ENCODE peak calls at places on chromosomes 6 and 20, in eight cellular contexts. T is non-pigmented ciliary epithelial cell; A is fibroblast of lung; U is stimulated activated naive B cell treated with anti-CD40 and anti-IgM and Interleukin-4, amounts not matched to agents 10 μg/mL and 1 μg/mL and 100 μg/mL, for 72 hours; H is tibial nerve; Q is NCI-H1092; M is hypothalamus; Z is iris pigment epithelial cell. L is an unnamed sample.

GRCh38 chr20:46348231-46348803 is 40.0 kb upstream of the CDH22 start:
- DNase-seq in A (no peak), M (no peak), U (no peak), Q (no peak), H (peak; percentile 33), Z (peak; percentile 55), T (no peak), L (no peak)

GRCh38 chr6:114342826-114343781 is at the start of gene HS3ST5:
- DNase-seq in M (peak; percentile 59), A (peak; percentile 32), U (no peak), T (no peak), H (no peak), Z (peak; percentile 1), Q (no peak), L (no peak)

GRCh38 chr6:70221025-70221714 is 81.7 kb downstream of the COL9A1 start:
- DNase-seq in U (no peak), H (no peak), T (no peak), M (no peak), Z (peak; percentile 15), Q (peak; percentile 3), A (peak; percentile 14), L (peak; percentile 4)

GRCh38 chr20:60221593-60221992 is 263.4 kb downstream of the CDH26 start:
- DNase-seq in M (no peak), Z (no peak), A (no peak), U (no peak), Q (no peak), T (no peak), H (no peak), L (no peak)

GRCh38 chr20:62360854-62361798 is 6.0 kb downstream of the LAMA5 start:
- DNase-seq in T (no peak), M (no peak), U (no peak), H (no peak), Q (no peak), Z (no peak), A (no peak), L (no peak)

GRCh38 chr20:49446808-49447207 is 35.7 kb downstream of the KCNB1 start:
- DNase-seq in A (peak; percentile 42), H (peak; percentile 87), T (no peak), M (peak; percentile 35), Z (no peak), U (no peak), Q (no peak), L (no peak)

GRCh38 chr6:41601248-41601549 is 37.1 kb upstream of the MDFI start:
- DNase-seq in Q (no peak), H (no peak), A (no peak), U (no peak), T (no peak), Z (no peak), M (no peak), L (no peak)

GRCh38 chr6:149268768-149269167 is 48.7 kb upstream of the TAB2 start:
- DNase-seq in H (no peak), Q (no peak), A (peak; percentile 30), U (no peak), M (no peak), T (no peak), Z (peak; percentile 68), L (no peak)

GRCh38 chr6:37777272-37777736 is 42.2 kb upstream of the ZFAND3 start:
- DNase-seq in T (no peak), H (no peak), A (no peak), M (no peak), Z (peak; percentile 17), U (no peak), Q (no peak), L (no peak)

GRCh38 chr6:88361298-88361697 is 195.2 kb upstream of the CNR1 start:
- DNase-seq in H (no peak), Z (no peak), U (no peak), M (no peak), Q (no peak), T (no peak), A (peak; percentile 55), L (no peak)

GRCh38 chr20:45312241-45312640 is 4.1 kb upstream of the MATN4 start:
- DNase-seq in Z (no peak), M (no peak), A (no peak), T (no peak), H (no peak), U (no peak), Q (no peak), L (no peak)

GRCh38 chr20:63501818-63502670 is 3.2 kb upstream of the EEF1A2 start:
- DNase-seq in M (no peak), T (no peak), Q (peak; percentile 81), A (no peak), Z (no peak), U (no peak), H (no peak), L (no peak)

GRCh38 chr6:8236956-8237355 is 134.6 kb upstream of the EEF1E1 start:
- DNase-seq in H (no peak), Z (no peak), A (no peak), M (no peak), U (no peak), T (no peak), Q (no peak), L (no peak)

GRCh38 chr20:38804682-38805501 is 605 bp upstream of the PPP1R16B start:
- DNase-seq in Z (no peak), Q (no peak), U (peak; percentile 75), A (no peak), T (no peak), M (no peak), H (no peak), L (peak; percentile 46)